ENCODE peak calls at places on chromosomes 5 and 9, in ten cellular contexts. Y is aorta, P is fibroblast of lung, E is lower lobe of right lung, W is pancreas, C is cardiac muscle cell, X is tibial artery, B is body of pancreas, I is Panc1, K is psoas muscle. Q is an unnamed sample. For H3K27me3, the result is how much of the 10 kb centered on the place peaks cover.

GRCh38 chr9:122031157-122031556 is 62.0 kb downstream of the TTLL11 start:
- DNase-seq in K (no peak), W (no peak), B (no peak), Y (no peak), E (no peak), I (no peak), C (no peak), X (no peak), P (no peak), Q (no peak)

GRCh38 chr9:132644251-132644650 is 25.5 kb downstream of the DDX31 start:
- DNase-seq in I (no peak), C (no peak), Y (no peak), X (no peak), K (no peak), B (no peak), W (no peak), P (no peak), E (no peak), Q (no peak)

GRCh38 chr9:16131269-16131668 is 578.4 kb downstream of the CCDC171 start:
- DNase-seq in Y (no peak), C (peak), B (no peak), W (no peak), P (peak), I (no peak), K (no peak), E (no peak), X (no peak), Q (no peak)

GRCh38 chr5:109905906-109906305 is 216.2 kb downstream of the MAN2A1 start:
- DNase-seq in P (peak), I (no peak), X (no peak), Y (no peak), E (no peak), B (no peak), W (no peak), K (no peak), C (no peak), Q (no peak)

GRCh38 chr5:173352366-173353069 is 24.3 kb upstream of the STC2 start:
- DNase-seq in Y (no peak), C (no peak), W (no peak), P (no peak), K (no peak), E (no peak), I (no peak), X (no peak), B (no peak), Q (no peak)

GRCh38 chr9:121294866-121295661 is 27.1 kb downstream of the GSN start:
- DNase-seq in K (peak), B (no peak), I (no peak), X (peak), C (no peak), Y (peak), E (no peak), W (no peak), P (no peak), Q (peak)

GRCh38 chr5:50667653-50668403 is 1.4 kb downstream of the PARP8 start:
- DNase-seq in Y (peak), K (peak), X (peak), W (peak), E (peak), B (peak), P (peak), I (no peak), C (peak), Q (peak)

GRCh38 chr5:65262094-65262493 is 219.6 kb downstream of the ADAMTS6 start:
- DNase-seq in E (no peak), X (no peak), C (peak), B (peak), K (no peak), P (peak), I (no peak), W (no peak), Y (no peak), Q (no peak)

GRCh38 chr9:4475301-4475700 is 15.0 kb upstream of the SLC1A1 start:
- DNase-seq in I (no peak), W (no peak), B (no peak), E (no peak), P (peak), X (no peak), C (no peak), K (no peak), Y (no peak), Q (no peak)

GRCh38 chr5:146561711-146562110 is 45.7 kb upstream of the GPR151 start:
- DNase-seq in C (no peak), B (no peak), K (no peak), X (no peak), P (peak), W (no peak), E (no peak), Y (no peak), I (no peak), Q (no peak)

GRCh38 chr5:163943546-163943945 is 438.1 kb downstream of the MAT2B start:
- DNase-seq in C (no peak), P (peak), X (no peak), I (no peak), K (no peak), Y (no peak), E (no peak), W (no peak), B (no peak), Q (no peak)

GRCh38 chr5:60092671-60093422 is 199.3 kb upstream of the PDE4D start:
- DNase-seq in I (no peak), B (no peak), C (no peak), X (no peak), E (no peak), Y (no peak), P (peak), W (no peak), K (no peak), Q (no peak)

GRCh38 chr9:126219166-126219565 is 107.5 kb upstream of the MVB12B start:
- DNase-seq in C (no peak), K (no peak), E (no peak), I (no peak), P (no peak), Y (no peak), X (no peak), W (no peak), B (no peak), Q (no peak)

GRCh38 chr9:86321373-86321772 is 32.8 kb downstream of the TUT7 start:
- DNase-seq in P (peak), B (no peak), Y (peak), K (no peak), I (no peak), X (no peak), W (no peak), C (peak), E (no peak), Q (no peak)

GRCh38 chr9:76433406-76433805 is 25.6 kb upstream of the GCNT1 start:
- DNase-seq in B (no peak), X (no peak), W (peak), P (peak), E (no peak), K (no peak), C (no peak), Y (no peak), I (no peak), Q (peak)

GRCh38 chr9:82606761-82607382 is 456.1 kb downstream of the RASEF start:
- DNase-seq in K (no peak), I (peak), P (peak), E (no peak), C (peak), W (no peak), Y (no peak), B (peak), X (no peak), Q (no peak)

GRCh38 chr5:135376961-135377621 is 21.9 kb downstream of the MACROH2A1 start:
- DNase-seq in E (no peak), C (no peak), B (no peak), W (no peak), Y (no peak), P (no peak), X (no peak), K (no peak), I (no peak), Q (no peak)

GRCh38 chr5:134255418-134256150 is 29.7 kb upstream of the PPP2CA start:
- DNase-seq in B (no peak), I (no peak), Y (no peak), W (no peak), C (peak), E (no peak), K (no peak), P (peak), X (no peak), Q (no peak)

GRCh38 chr5:123303802-123304201 is 119.4 kb downstream of the CEP120 start:
- DNase-seq in B (no peak), X (no peak), I (no peak), C (no peak), P (no peak), Y (no peak), E (no peak), W (no peak), K (no peak), Q (no peak)

GRCh38 chr5:143653256-143653655 is 158.7 kb upstream of the HMHB1 start:
- DNase-seq in K (no peak), X (no peak), Y (no peak), I (no peak), P (no peak), B (no peak), W (no peak), C (no peak), E (no peak), Q (no peak)

DNA sequence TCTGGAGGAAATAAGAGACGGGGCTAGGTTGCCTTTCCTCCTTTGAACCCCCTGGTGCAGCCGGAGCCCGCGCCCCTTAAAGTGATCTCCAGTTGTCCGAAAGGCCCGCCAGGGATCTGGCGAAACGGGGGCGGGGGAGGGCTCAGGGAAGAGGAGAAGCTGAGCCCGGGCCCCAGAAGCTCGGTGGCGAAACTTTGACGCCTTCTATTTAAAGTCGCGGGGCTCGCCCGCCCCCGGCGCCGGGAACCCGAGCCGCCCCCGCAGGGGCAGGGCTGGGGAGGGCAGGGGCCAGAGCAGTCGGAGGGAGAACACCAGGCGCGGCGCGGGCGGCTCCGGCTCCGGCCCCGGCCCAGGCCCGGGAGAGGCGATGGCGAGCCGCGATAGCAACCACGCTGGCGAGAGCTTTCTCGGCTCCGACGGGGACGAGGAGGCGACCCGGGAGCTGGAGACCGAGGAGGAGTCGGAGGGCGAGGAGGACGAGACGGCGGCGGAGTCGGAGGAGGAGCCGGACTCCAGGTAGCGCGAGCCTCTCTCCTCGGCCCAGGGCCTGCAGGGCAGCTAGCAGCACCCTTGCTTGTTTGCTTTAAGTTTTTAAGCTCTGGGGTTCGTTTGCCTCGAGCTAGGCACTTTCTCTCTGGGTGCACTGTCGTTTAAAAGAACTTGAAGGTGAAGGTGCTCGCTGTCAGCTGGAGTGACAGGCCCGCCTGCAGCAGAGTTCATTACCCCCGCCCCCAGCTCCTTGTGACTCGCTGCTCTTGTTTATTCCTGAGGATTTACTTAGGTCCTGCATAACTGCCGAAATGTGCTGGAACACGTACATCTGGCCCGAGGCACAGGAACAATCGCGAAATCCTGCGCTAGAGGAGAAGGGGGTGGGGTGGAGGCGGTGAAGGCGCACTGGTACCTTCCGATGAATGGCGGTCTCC is at the start of gene CMYA5:
- DNase-seq in I (no peak), K (peak), E (peak), P (peak), B (no peak), W (peak), Y (no peak), X (peak), C (peak), Q (peak)
- H3K4me3 ChIP-seq in I (no peak), K (peak), E (peak), P (peak), B (no peak), W (no peak), Y (peak), X (peak), C (peak), Q (peak)

DNA sequence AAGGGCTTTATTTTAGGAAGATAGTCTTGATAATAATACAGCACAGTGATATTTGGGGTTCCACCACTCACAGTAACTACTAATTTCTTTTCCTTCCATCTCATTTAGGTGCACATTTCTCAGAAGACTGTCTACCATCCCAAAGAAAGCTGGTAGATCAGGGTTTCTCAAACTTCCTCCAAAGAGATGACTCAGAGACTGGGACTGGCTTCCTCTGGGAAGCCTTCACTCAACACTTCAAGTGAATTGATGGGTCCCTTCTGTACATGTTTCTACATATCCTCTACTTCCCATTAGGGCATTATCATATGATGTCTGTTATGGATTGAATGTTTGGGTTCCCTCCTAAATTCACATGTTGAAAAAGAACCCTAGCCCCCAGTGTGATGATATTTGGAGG is 138.5 kb downstream of the SPOCK1 start:
- DNase-seq in X (no peak), W (no peak), E (no peak), C (peak), P (no peak), B (no peak), K (no peak), Y (no peak), I (no peak), Q (no peak)
- H3K27ac ChIP-seq in X (no peak), W (no peak), E (no peak), C (no peak), P (no peak), B (no peak), K (no peak), Y (no peak), I (no peak), Q (no peak)

DNA sequence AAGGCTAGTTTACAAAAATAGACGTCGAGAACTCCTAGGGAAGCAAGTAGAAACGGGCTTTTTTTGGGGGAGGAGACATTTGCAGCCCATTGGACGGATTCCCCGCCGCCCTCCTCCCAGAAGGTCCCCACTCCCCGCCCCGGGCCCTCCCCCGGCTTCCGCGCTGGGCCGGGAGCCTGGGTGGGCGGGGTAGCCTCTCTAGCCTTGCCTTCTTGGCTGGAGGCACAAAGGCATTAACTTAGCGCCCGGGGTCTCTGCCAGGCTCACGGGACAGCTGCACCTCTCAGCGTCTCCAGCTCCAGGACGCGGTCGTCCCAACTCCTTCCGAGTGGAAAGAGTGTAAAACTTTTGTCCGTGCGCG is at the start of gene DMRTA1:
- DNase-seq in W (peak), Y (peak), B (peak), I (no peak), K (peak), X (peak), E (peak), P (peak), C (peak), Q (peak)
- H3K27me3 ChIP-seq in W (under half), Y (under half), B (under half), I (under half), K (under half), X (under half), E (under half), P (under half), C (under half), Q (under half)

GRCh38 chr5:86665984-86666760 is 48.4 kb downstream of the COX7C start:
- DNase-seq in C (no peak), B (peak), I (no peak), Y (no peak), E (no peak), K (no peak), W (peak), X (no peak), P (no peak), Q (no peak)
- H3K4me3 ChIP-seq in C (no peak), B (no peak), I (no peak), Y (no peak), E (no peak), K (no peak), W (peak), X (no peak), P (no peak), Q (no peak)

GRCh38 chr5:78612227-78613150 is 36.1 kb downstream of the LHFPL2 start:
- DNase-seq in E (no peak), W (no peak), X (no peak), B (no peak), C (no peak), P (no peak), K (no peak), Y (no peak), I (no peak), Q (no peak)
- H3K27ac ChIP-seq in E (no peak), W (no peak), X (peak), B (no peak), C (peak), P (no peak), K (no peak), Y (no peak), I (no peak), Q (no peak)